ENCODE peak calls at places on chromosome 12, in eight cellular contexts. L, V, F, Z, C, T, R and K are unnamed samples. For H3K4me1, the result is how much of the 10 kb centered on the place peaks cover.

GRCh38 chr12:42213023-42213422 is 25.0 kb downstream of the YAF2 start:
- DNase-seq in R (no peak), V (no peak), F (peak), Z (no peak), T (peak), L (no peak), C (no peak), K (no peak)

GRCh38 chr12:21001778-21002177 is 129.2 kb upstream of the SLCO1B1 start:
- DNase-seq in F (no peak), V (no peak), C (no peak), R (no peak), T (no peak), Z (no peak), L (no peak), K (no peak)

GRCh38 chr12:56247923-56248322 is 10.3 kb downstream of the ANKRD52 start:
- DNase-seq in L (no peak), C (no peak), T (no peak), V (no peak), R (no peak), F (no peak), Z (no peak), K (no peak)

GRCh38 chr12:56411781-56412639 is 37.2 kb downstream of the TIMELESS start:
- DNase-seq in L (no peak), T (no peak), R (no peak), Z (no peak), C (no peak), V (no peak), F (no peak), K (no peak)

GRCh38 chr12:57404966-57405640 is 25.7 kb downstream of the R3HDM2 start:
- DNase-seq in T (no peak), R (no peak), F (no peak), Z (no peak), C (no peak), V (no peak), L (no peak), K (no peak)

GRCh38 chr12:47636908-47637780 is 68.7 kb downstream of the RPAP3 start:
- DNase-seq in V (peak), T (no peak), C (no peak), L (peak), Z (peak), F (no peak), R (no peak), K (peak)

GRCh38 chr12:25839470-25839869 is 119.0 kb upstream of the RASSF8 start:
- DNase-seq in C (no peak), F (no peak), T (no peak), R (no peak), V (no peak), L (no peak), Z (peak), K (no peak)

GRCh38 chr12:25384038-25384953 is 133.6 kb upstream of the KRAS start:
- DNase-seq in F (no peak), R (no peak), L (no peak), Z (peak), T (no peak), V (no peak), C (no peak), K (no peak)

GRCh38 chr12:27460471-27460978 is 14.0 kb downstream of the SMCO2 start:
- DNase-seq in F (no peak), V (no peak), C (no peak), L (no peak), R (no peak), Z (peak), T (no peak), K (no peak)

GRCh38 chr12:132986001-132986884 is at the start of gene ZNF26:
- DNase-seq in C (peak), R (peak), Z (peak), V (peak), T (peak), L (peak), F (peak), K (peak)

GRCh38 chr12:123223241-123223668 is 9.7 kb downstream of the MPHOSPH9 start:
- DNase-seq in F (no peak), R (no peak), C (no peak), T (no peak), Z (no peak), L (no peak), V (no peak), K (no peak)

GRCh38 chr12:131220007-131220685 is 266.4 kb downstream of the ADGRD1 start:
- DNase-seq in L (no peak), V (no peak), C (no peak), F (no peak), R (no peak), Z (no peak), T (no peak), K (peak)

GRCh38 chr12:104517880-104518279 is 61.1 kb downstream of the CHST11 start:
- DNase-seq in R (no peak), F (no peak), V (no peak), T (no peak), Z (no peak), L (no peak), C (no peak), K (no peak)

GRCh38 chr12:132123970-132124765 is 20.0 kb downstream of the DDX51 start:
- DNase-seq in C (no peak), F (no peak), V (no peak), R (no peak), Z (no peak), T (no peak), L (no peak), K (no peak)

GRCh38 chr12:111529424-111530368 is 69.4 kb downstream of the ATXN2 start:
- DNase-seq in L (peak), R (no peak), Z (peak), V (peak), T (peak), F (no peak), C (no peak), K (no peak)

GRCh38 chr12:96036765-96037455 is 1.5 kb upstream of the LTA4H start:
- DNase-seq in C (no peak), Z (no peak), F (no peak), L (no peak), V (no peak), R (no peak), T (no peak), K (peak)

DNA sequence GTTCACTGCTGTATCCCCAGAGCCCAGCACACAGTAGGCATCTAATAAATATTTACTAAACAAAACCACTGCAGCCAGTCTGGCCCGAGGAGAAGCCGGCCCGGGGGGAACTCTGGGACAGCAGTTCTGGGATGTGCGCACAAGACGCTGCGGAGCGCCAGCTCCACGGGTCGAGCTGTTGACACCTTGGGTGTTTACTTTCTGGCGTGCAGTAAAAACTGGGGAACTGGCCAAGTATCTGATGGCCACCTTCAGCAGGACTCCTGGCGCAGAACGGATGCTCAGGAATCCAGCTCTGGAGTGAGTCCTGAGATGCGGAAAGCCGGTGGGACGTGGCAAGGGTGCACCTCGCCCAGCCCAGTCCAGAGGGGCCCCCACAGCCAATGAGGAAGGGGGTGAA is 65.6 kb downstream of the NCOR2 start:
- DNase-seq in T (no peak), F (no peak), R (no peak), C (no peak), Z (no peak), V (no peak), L (no peak), K (no peak)
- H3K4me1 ChIP-seq in T (half or more), F (half or more), R (under half), C (under half), Z (under half), V (half or more), L (half or more), K (half or more)

DNA sequence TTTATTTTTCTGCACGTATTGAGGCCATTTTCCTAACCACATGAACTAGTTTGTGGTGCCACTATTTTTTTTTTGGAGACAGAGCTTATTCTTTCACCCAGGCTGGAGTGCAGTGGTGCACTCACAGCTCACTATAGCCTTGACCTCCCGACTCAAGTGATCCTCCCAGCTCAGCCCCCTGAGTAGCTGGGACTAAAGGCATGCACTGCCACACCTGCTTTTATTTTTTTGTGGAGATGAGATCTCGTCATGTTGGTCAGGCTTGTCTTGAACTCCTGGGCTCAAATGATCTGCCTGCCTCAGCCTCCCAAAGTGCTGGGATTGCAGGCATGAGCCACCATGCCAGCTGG is 60.1 kb downstream of the DIP2B start:
- DNase-seq in L (no peak), R (no peak), T (no peak), Z (no peak), F (no peak), C (no peak), V (no peak), K (no peak)
- H3K4me1 ChIP-seq in L (under half), R (under half), T (under half), Z (half or more), F (under half), C (under half), V (half or more), K (under half)

DNA sequence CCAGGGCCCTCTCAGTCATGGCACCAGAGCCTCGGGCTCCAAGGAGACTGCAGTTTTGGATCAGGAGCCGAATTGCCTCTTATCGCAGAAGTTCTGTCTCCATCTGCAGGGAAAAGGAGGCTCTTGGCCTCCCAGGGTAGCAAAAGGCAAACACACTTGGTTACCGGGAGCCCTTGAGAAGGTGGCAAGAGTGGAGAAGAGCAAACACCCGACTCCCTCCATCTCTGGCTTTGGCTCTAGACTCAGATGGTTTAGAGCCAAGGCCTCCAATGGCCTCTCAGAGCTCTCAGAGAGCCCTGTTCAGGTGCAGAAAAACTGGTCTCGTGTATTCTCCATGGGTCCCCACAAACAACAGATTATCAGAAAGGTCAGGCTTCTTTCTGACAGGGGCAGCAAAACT is 44.6 kb downstream of the NINJ2 start:
- DNase-seq in C (no peak), Z (no peak), F (no peak), V (no peak), T (no peak), L (no peak), R (no peak), K (no peak)
- H3K4me1 ChIP-seq in C (under half), Z (under half), F (half or more), V (under half), T (under half), L (under half), R (under half), K (under half)

GRCh38 chr12:46554461-46554860 is 181.9 kb upstream of the SLC38A2 start:
- DNase-seq in T (no peak), C (no peak), V (peak), Z (no peak), F (no peak), L (no peak), R (no peak), K (no peak)

GRCh38 chr12:46556820-46557524 is 184.4 kb upstream of the SLC38A2 start:
- DNase-seq in T (no peak), V (no peak), F (no peak), Z (peak), R (no peak), C (no peak), L (no peak), K (no peak)

GRCh38 chr12:46553911-46554310 is 181.3 kb upstream of the SLC38A2 start:
- DNase-seq in T (no peak), R (no peak), Z (no peak), L (no peak), V (no peak), F (no peak), C (no peak), K (no peak)

GRCh38 chr12:46556105-46556559 is 183.6 kb upstream of the SLC38A2 start:
- DNase-seq in F (peak), L (no peak), Z (peak), C (no peak), T (no peak), V (peak), R (no peak), K (no peak)

DNA sequence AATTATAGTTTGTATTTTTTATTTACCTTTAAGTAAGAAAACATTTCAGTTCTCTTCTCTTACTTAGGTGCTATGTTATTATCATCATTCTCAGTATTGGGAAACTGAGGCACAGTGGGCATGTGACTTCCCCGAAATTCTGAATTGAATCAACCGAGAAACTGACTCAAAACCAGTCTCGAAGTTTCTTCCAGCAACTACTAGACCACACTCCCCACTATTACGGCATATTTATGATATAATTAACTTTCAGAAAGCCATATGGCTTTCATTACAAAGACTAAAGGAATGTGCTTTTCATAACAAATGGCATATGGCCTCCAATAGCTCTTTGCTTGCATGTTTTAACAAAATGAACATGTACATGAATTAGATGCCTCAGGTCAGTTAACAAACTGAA is 182.8 kb upstream of the SLC38A2 start:
- DNase-seq in Z (no peak), C (no peak), R (no peak), V (peak), T (peak), F (no peak), L (no peak), K (no peak)
- H3K4me1 ChIP-seq in Z (half or more), C (under half), R (under half), V (half or more), T (under half), F (half or more), L (under half), K (under half)

GRCh38 chr12:73266206-73266605 is 994.0 kb downstream of the TRHDE start:
- DNase-seq in L (no peak), F (no peak), V (no peak), Z (no peak), C (no peak), T (no peak), R (no peak), K (no peak)

DNA sequence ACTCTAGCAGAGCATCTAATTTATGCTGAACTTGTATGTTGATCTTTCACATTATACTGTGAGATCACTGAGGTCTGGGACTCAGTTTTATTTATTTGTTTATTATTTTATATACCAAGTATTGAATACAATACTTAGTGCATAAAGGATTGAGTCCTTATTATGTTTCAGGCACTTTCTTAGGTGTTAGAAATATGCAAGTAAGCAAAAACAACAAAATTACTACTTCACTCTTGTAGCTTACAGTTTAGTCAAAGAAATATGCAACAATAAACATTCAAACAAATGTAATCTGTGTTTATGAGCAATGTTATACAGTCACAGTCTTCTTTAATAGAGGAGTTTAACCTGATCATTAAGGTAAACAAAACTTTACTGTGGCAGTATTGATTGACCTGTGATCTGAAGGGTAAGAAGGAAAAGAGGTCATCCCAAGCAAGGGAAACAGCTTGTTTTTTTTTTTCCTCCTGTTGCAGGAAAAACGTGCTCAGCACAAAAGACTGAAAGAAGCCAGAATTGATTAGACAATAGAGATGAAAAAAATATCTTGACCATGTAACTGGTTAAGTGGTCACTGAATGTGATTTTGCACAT is 990.7 kb downstream of the TRHDE start:
- DNase-seq in L (no peak), T (no peak), F (no peak), R (no peak), C (no peak), Z (no peak), V (no peak), K (no peak)
- H3K4me1 ChIP-seq in L (under half), T (under half), F (under half), R (under half), C (under half), Z (under half), V (under half), K (under half)

GRCh38 chr12:67483871-67484554 is 164.5 kb upstream of the DYRK2 start:
- DNase-seq in C (no peak), T (no peak), V (no peak), R (no peak), Z (no peak), L (no peak), F (no peak), K (no peak)
- H3K4me1 ChIP-seq in C (under half), T (under half), V (under half), R (under half), Z (under half), L (under half), F (under half), K (under half)